ENCODE peak calls at places on chromosomes 11 and 22, in six cellular contexts. T is lung, N is neural progenitor cell, X is psoas muscle, V is HFFc6, O is progenitor cell of endocrine pancreas. U is an unnamed sample.

GRCh38 chr11:102709211-102709980 is 3.8 kb upstream of the MMP27 start:
- DNase-seq in T (no peak), N (no peak), X (no peak), V (no peak), O (no peak), U (no peak)

GRCh38 chr11:88553204-88553603 is 215.7 kb upstream of the CTSC start:
- DNase-seq in T (no peak), N (no peak), X (no peak), V (no peak), O (no peak), U (no peak)

GRCh38 chr22:25898707-25899365 is 156.8 kb downstream of the MYO18B start:
- DNase-seq in T (no peak), N (peak; percentile 64), X (no peak), V (no peak), O (no peak), U (no peak)

GRCh38 chr11:15968461-15969130 is 387.8 kb downstream of the SOX6 start:
- DNase-seq in T (no peak), N (peak; percentile 24), X (peak; percentile 62), V (no peak), O (no peak), U (peak; percentile 40)

GRCh38 chr11:33257160-33257896 is at the start of gene HIPK3:
- DNase-seq in T (peak; percentile 84), N (peak; percentile 94), X (peak; percentile 90), V (peak; percentile 49), O (peak; percentile 74), U (peak; percentile 58)

GRCh38 chr11:60835472-60835871 is 6.4 kb upstream of the CCDC86 start:
- DNase-seq in T (no peak), N (no peak), X (no peak), V (no peak), O (no peak), U (peak; percentile 58)

GRCh38 chr22:20237480-20238440 is 30.4 kb downstream of the RTN4R start:
- DNase-seq in T (no peak), N (no peak), X (no peak), V (no peak), O (no peak), U (peak; percentile 29)

GRCh38 chr11:121300313-121300971 is 7.9 kb downstream of the SC5D start:
- DNase-seq in T (peak; percentile 38), N (no peak), X (no peak), V (no peak), O (no peak), U (no peak)

GRCh38 chr11:11731311-11732083 is 109.7 kb upstream of the GALNT18 start:
- DNase-seq in T (no peak), N (no peak), X (no peak), V (peak; percentile 64), O (no peak), U (peak; percentile 86)

GRCh38 chr11:18233912-18234311 is 2.7 kb downstream of the SAA4 start:
- DNase-seq in T (no peak), N (no peak), X (no peak), V (no peak), O (no peak), U (no peak)

GRCh38 chr11:65891180-65892136 is 985 bp downstream of the CCDC85B start:
- DNase-seq in T (no peak), N (peak; percentile 79), X (peak; percentile 74), V (peak; percentile 42), O (no peak), U (no peak)

GRCh38 chr22:23557036-23557435 is 23.1 kb downstream of the IGLL1 start:
- DNase-seq in T (no peak), N (no peak), X (no peak), V (no peak), O (no peak), U (no peak)

GRCh38 chr11:66317322-66317765 is 500 bp upstream of the CD248 start:
- DNase-seq in T (no peak), N (no peak), X (peak; percentile 70), V (peak; percentile 35), O (no peak), U (no peak)

GRCh38 chr11:47147250-47147649 is 29.4 kb downstream of the ARFGAP2 start:
- DNase-seq in T (no peak), N (no peak), X (no peak), V (no peak), O (no peak), U (no peak)

GRCh38 chr22:37892566-37893338 is 13.3 kb upstream of the MICALL1 start:
- DNase-seq in T (peak; percentile 65), N (no peak), X (no peak), V (no peak), O (no peak), U (no peak)

GRCh38 chr22:35467788-35468187 is 67.8 kb downstream of the MCM5 start:
- DNase-seq in T (peak; percentile 45), N (peak; percentile 72), X (peak; percentile 87), V (no peak), O (no peak), U (no peak)

GRCh38 chr11:14499178-14499559 is 442 bp downstream of the COPB1 start:
- DNase-seq in T (peak; percentile 34), N (peak; percentile 60), X (no peak), V (no peak), O (peak; percentile 11), U (no peak)

GRCh38 chr11:99865951-99866350 is 821.1 kb upstream of the ARHGAP42 start:
- DNase-seq in T (no peak), N (no peak), X (no peak), V (no peak), O (no peak), U (no peak)

GRCh38 chr11:113613619-113614018 is 92.5 kb downstream of the TMPRSS5 start:
- DNase-seq in T (no peak), N (no peak), X (no peak), V (no peak), O (no peak), U (no peak)

GRCh38 chr22:24564376-24565058 is 8.7 kb downstream of the SNRPD3 start:
- DNase-seq in T (no peak), N (no peak), X (no peak), V (no peak), O (no peak), U (no peak)

GRCh38 chr11:44568706-44569473 is 3.4 kb downstream of the CD82 start:
- DNase-seq in T (peak; percentile 79), N (no peak), X (peak; percentile 82), V (peak; percentile 91), O (no peak), U (peak; percentile 88)

GRCh38 chr22:19520566-19521305 is 3.5 kb downstream of the CLDN5 start:
- DNase-seq in T (no peak), N (no peak), X (no peak), V (no peak), O (no peak), U (no peak)

GRCh38 chr22:47000888-47001287 is 238.4 kb downstream of the TBC1D22A start:
- DNase-seq in T (no peak), N (no peak), X (no peak), V (no peak), O (no peak), U (no peak)

GRCh38 chr11:66868726-66869291 is 11.9 kb downstream of the LRFN4 start:
- DNase-seq in T (peak; percentile 72), N (peak; percentile 86), X (no peak), V (no peak), O (peak; percentile 61), U (no peak)

GRCh38 chr22:32175751-32176644 is 16.9 kb upstream of the C22orf42 start:
- DNase-seq in T (no peak), N (peak; percentile 73), X (no peak), V (no peak), O (peak; percentile 30), U (no peak)
- TF ChIP-seq CTCF in T (no peak), N (peak; percentile 41), X (no peak), V (no peak), O (no peak), U (no peak)

DNA sequence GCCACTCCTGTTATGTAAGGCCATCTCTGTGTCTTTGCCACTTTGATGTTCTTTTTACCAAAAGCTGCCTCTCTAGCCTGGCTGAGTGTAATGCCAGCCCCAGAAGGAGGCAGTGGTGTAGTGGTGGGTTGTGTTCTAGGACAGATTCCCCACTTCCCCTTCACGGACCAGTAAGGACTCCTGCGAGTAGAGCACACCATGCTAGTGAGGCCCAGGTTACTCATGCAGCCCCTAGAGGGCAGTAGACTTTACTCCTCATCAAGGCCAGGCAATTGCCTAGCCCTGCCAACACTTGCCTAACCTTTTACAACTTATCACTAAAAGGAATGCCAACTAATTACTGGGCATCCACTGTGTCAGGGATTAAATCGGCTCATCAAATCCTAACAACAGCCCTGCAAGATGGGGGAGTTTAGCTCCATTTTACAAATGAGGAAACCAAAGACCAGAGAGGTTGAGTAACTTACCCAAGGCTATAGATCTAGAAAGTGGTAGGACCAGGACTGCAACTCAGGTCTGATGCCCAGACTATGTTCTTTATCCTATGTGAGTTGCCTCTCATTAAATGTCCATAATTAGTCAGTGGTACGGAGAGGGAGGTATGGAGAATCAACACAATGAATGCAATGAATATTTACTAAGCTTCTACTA is 75.3 kb downstream of the APIP start:
- DNase-seq in T (peak; percentile 37), N (peak; percentile 46), X (no peak), V (no peak), O (no peak), U (no peak)
- TF ChIP-seq CTCF in T (peak; percentile 31), N (peak; percentile 56), X (peak; percentile 41), V (peak; percentile 76), O (peak; percentile 36), U (peak; percentile 65)

DNA sequence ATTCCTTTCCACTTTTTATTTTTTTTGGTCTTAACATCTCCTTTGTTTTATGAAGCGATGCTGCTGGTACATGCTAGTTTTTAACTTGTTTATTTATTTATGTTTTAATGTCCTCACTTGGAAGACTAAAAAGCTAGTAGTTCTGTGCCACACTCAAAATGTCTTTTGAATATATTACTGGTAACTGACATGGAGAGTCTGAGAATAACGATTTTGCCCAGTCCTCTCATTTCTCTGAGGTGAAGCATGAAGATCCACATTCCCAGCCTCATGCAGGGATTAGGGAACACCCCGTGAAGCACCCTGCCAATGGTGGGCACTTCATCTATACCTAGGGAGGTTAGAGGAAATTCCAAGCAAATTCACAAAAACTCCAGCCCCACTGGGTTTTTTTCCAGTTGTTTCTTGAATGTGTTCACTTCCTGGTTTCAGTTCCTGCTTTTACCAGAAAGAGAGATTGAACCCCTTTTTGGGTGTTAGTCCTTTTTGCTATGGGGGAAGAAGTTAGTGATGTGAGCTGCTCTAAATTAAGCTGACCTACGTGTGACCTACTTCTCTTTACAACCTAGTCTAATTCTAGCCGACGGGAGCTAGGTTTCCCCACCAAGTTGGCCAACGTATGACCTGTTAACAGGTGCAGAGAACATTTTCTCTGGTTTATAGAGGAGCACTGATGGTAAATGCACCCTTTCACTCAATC is 106.1 kb downstream of the SLC1A2 start:
- DNase-seq in T (no peak), N (no peak), X (no peak), V (no peak), O (no peak), U (no peak)
- TF ChIP-seq CTCF in T (no peak), N (no peak), X (no peak), V (no peak), O (no peak), U (no peak)

DNA sequence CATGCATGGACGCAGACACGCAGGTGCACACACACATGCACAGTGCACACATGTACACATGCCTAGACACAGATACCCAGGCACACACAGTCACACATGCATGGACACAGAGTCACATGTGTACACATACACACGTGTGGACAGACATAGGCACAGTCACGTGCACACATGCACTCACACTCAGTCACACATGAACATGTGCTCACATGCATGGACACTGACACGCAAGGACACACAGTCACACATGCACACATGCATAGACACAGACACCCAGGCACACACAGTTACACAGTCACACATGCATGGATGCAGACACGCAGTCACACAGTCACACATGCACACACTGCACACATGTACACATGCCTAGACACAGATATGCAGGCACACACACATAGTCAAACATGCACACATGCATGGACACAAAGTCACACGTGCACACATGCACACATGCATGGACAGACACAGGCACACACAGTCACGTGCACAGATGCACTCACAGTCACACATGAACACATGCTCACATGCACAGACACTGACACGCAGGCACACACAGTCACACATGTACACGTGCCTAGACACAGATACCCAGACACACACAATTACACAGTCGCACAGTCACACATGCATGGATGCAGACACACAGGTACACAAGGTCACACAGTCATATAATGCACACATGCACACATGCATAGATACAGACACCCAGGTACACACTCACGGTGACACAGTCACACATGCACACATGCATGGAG is 16.8 kb downstream of the MUC2 start:
- DNase-seq in T (no peak), N (no peak), X (peak; percentile 17), V (no peak), O (no peak), U (no peak)
- TF ChIP-seq CTCF in T (no peak), N (no peak), X (no peak), V (no peak), O (no peak), U (no peak)